ENCODE peak calls at places on chromosomes 12 and 14, in nine cellular contexts. Z is heart right ventricle, B is stomach, W is esophagus squamous epithelium, G is transverse colon, H is left ventricle myocardium inferior, V is K562, R is cardiac muscle cell, Q is A549. A is an unnamed sample. For H3K4me1, the result is how much of the 10 kb centered on the place peaks cover.

GRCh38 chr14:25882899-25883298 is 714.9 kb downstream of the NOVA1 start:
- DNase-seq in W (no peak), H (no peak), Z (no peak), V (no peak), R (no peak), B (no peak), G (no peak), Q (no peak), A (no peak)

GRCh38 chr12:29455087-29455486 is 42.4 kb downstream of the OVCH1 start:
- DNase-seq in V (no peak), B (no peak), Z (no peak), H (no peak), G (no peak), W (no peak), Q (no peak), R (no peak), A (no peak)

GRCh38 chr12:131084341-131085011 is 130.8 kb downstream of the ADGRD1 start:
- DNase-seq in B (no peak), V (no peak), Z (no peak), H (no peak), Q (no peak), R (no peak), W (no peak), G (no peak), A (no peak)

GRCh38 chr12:103556890-103557667 is 30.0 kb upstream of the STAB2 start:
- DNase-seq in V (no peak), W (no peak), G (no peak), B (no peak), R (no peak), Z (no peak), H (no peak), Q (no peak), A (no peak)

GRCh38 chr14:54362759-54363437 is 33.9 kb upstream of the CDKN3 start:
- DNase-seq in W (no peak), Z (no peak), Q (no peak), B (no peak), V (no peak), G (no peak), R (peak), H (no peak), A (no peak)

GRCh38 chr12:47817272-47818006 is 2.3 kb downstream of the HDAC7 start:
- DNase-seq in R (no peak), Q (no peak), V (no peak), W (no peak), Z (no peak), G (no peak), H (no peak), B (no peak), A (no peak)

GRCh38 chr12:50282581-50283229 is 615 bp downstream of the LIMA1 start:
- DNase-seq in Q (no peak), V (peak), Z (no peak), H (no peak), W (no peak), R (peak), B (no peak), G (peak), A (no peak)

GRCh38 chr12:47308672-47309071 is 228.9 kb upstream of the AMIGO2 start:
- DNase-seq in G (no peak), B (no peak), W (no peak), V (no peak), R (no peak), Z (no peak), Q (no peak), H (no peak), A (no peak)

GRCh38 chr12:111268738-111269572 is 99.9 kb downstream of the PHETA1 start:
- DNase-seq in W (no peak), G (no peak), V (peak), Q (no peak), R (no peak), H (no peak), B (no peak), Z (no peak), A (no peak)

GRCh38 chr14:83133986-83134664 is 1600.5 kb upstream of the SEL1L start:
- DNase-seq in W (no peak), G (no peak), R (no peak), H (no peak), Q (no peak), V (no peak), B (no peak), Z (no peak), A (no peak)

GRCh38 chr14:63091394-63091996 is 46.2 kb upstream of the KCNH5 start:
- DNase-seq in Q (no peak), H (no peak), R (no peak), W (no peak), B (no peak), V (no peak), Z (no peak), G (no peak), A (no peak)

GRCh38 chr14:75845136-75845804 is 136.5 kb downstream of the TGFB3 start:
- DNase-seq in V (no peak), H (no peak), B (no peak), R (no peak), Q (no peak), Z (no peak), W (no peak), G (no peak), A (no peak)

GRCh38 chr14:36625014-36625413 is 36.6 kb upstream of the PAX9 start:
- DNase-seq in R (no peak), G (no peak), V (no peak), H (no peak), B (no peak), W (no peak), Q (no peak), Z (no peak), A (no peak)

GRCh38 chr12:25699454-25699853 is 146.4 kb upstream of the LMNTD1 start:
- DNase-seq in R (peak), Q (no peak), W (no peak), G (no peak), V (no peak), Z (no peak), B (no peak), H (no peak), A (no peak)

GRCh38 chr12:29782285-29782820 is 1.4 kb downstream of the TMTC1 start:
- DNase-seq in R (peak), V (no peak), Q (no peak), B (no peak), G (no peak), H (no peak), W (no peak), Z (peak), A (no peak)

GRCh38 chr12:62722971-62723680 is 211.8 kb downstream of the PPM1H start:
- DNase-seq in Z (no peak), W (no peak), Q (no peak), G (no peak), B (no peak), V (no peak), H (no peak), R (no peak), A (no peak)

GRCh38 chr12:78918221-78918620 is 53.6 kb downstream of the SYT1 start:
- DNase-seq in W (no peak), G (no peak), B (no peak), V (no peak), R (no peak), H (no peak), Z (no peak), Q (no peak), A (no peak)

GRCh38 chr12:1179128-1179527 is 188.1 kb downstream of the ERC1 start:
- DNase-seq in H (no peak), V (no peak), B (no peak), W (no peak), Z (no peak), Q (no peak), G (no peak), R (no peak), A (no peak)

GRCh38 chr12:59500915-59501314 is 94.9 kb upstream of the SLC16A7 start:
- DNase-seq in Q (no peak), R (no peak), W (no peak), H (no peak), V (no peak), B (no peak), G (no peak), Z (no peak), A (no peak)

GRCh38 chr12:27498159-27498558 is 25.8 kb upstream of the PPFIBP1 start:
- DNase-seq in Q (no peak), Z (no peak), V (no peak), R (no peak), B (no peak), G (no peak), H (no peak), W (no peak), A (no peak)

GRCh38 chr14:104422301-104423223 is 157.0 kb upstream of the C14orf180 start:
- DNase-seq in V (no peak), G (no peak), B (peak), Q (no peak), Z (no peak), R (no peak), W (no peak), H (no peak), A (peak)

GRCh38 chr12:75337905-75338304 is 3.4 kb downstream of the GLIPR1L1 start:
- DNase-seq in V (no peak), H (no peak), R (no peak), W (no peak), G (no peak), B (no peak), Z (no peak), Q (no peak), A (no peak)

GRCh38 chr12:93786669-93787397 is 109.7 kb downstream of the CRADD start:
- DNase-seq in B (no peak), Z (no peak), G (no peak), H (no peak), W (no peak), R (no peak), Q (no peak), V (no peak), A (no peak)

GRCh38 chr14:99758121-99758871 is 34.9 kb upstream of the EML1 start:
- DNase-seq in R (peak), W (no peak), H (no peak), V (no peak), Q (peak), G (no peak), B (no peak), Z (no peak), A (no peak)

GRCh38 chr12:96502477-96502876 is 13.1 kb downstream of the CFAP54 start:
- DNase-seq in Q (peak), B (no peak), H (no peak), G (peak), W (no peak), V (peak), R (no peak), Z (no peak), A (no peak)

GRCh38 chr12:45232771-45233372 is 17.0 kb downstream of the ANO6 start:
- DNase-seq in V (peak), R (peak), G (no peak), W (no peak), B (peak), Z (peak), Q (peak), H (no peak), A (no peak)

GRCh38 chr12:475286-475685 is 15.5 kb downstream of the B4GALNT3 start:
- DNase-seq in Q (no peak), H (no peak), R (no peak), W (no peak), Z (no peak), G (no peak), V (no peak), B (no peak), A (no peak)

GRCh38 chr14:90276627-90277367 is 20.4 kb downstream of the PSMC1 start:
- DNase-seq in G (no peak), V (peak), W (no peak), B (no peak), Z (no peak), R (peak), Q (no peak), H (no peak), A (no peak)

GRCh38 chr12:12327802-12328201 is 22.2 kb downstream of the MANSC1 start:
- DNase-seq in Q (peak), B (no peak), R (peak), V (peak), W (no peak), G (no peak), Z (peak), H (no peak), A (peak)

GRCh38 chr12:105322070-105322469 is 8.4 kb upstream of the C12orf75 start:
- DNase-seq in Z (no peak), V (no peak), W (no peak), H (no peak), G (no peak), Q (no peak), B (no peak), R (no peak), A (no peak)
- H3K4me1 ChIP-seq in Z (under half), V (under half), W (under half), H (under half), G (under half), Q (under half), B (under half), R (under half), A (under half)

GRCh38 chr12:115712676-115713075 is 564.8 kb downstream of the MED13L start:
- DNase-seq in Z (no peak), Q (no peak), H (no peak), W (no peak), G (peak), B (no peak), V (no peak), R (no peak), A (no peak)
- H3K27ac ChIP-seq in Z (no peak), Q (no peak), H (no peak), W (no peak), G (no peak), B (no peak), V (no peak), R (no peak), A (no peak)

GRCh38 chr12:52305921-52306705 is 14.8 kb upstream of the KRT81 start:
- DNase-seq in W (no peak), G (no peak), Z (no peak), R (no peak), B (no peak), H (no peak), V (no peak), Q (peak), A (no peak)
- TF ChIP-seq CTCF in W (peak), G (peak), Z (peak), R (peak), B (no peak), H (peak), V (peak), Q (peak), A (no peak)

GRCh38 chr12:66552753-66553152 is 126.1 kb downstream of the GRIP1 start:
- DNase-seq in H (no peak), Z (no peak), W (no peak), Q (no peak), V (no peak), R (no peak), G (no peak), B (no peak), A (no peak)
- H3K4me1 ChIP-seq in H (under half), Z (under half), W (under half), Q (under half), V (under half), R (under half), G (under half), B (under half), A (under half)

A was measured in CD8-positive, alpha-beta T cell.